ENCODE peak calls at places on chromosomes 3 and 15, in five cellular contexts. One of them, this sample, is unnamed.

GRCh38 chr3:126245811-126246727 is 65.7 kb upstream of the ALDH1L1 start:
- DNase-seq in upper lobe of left lung: peak
- DNase-seq in HepG2: peak
- DNase-seq in suprapubic skin: no peak
- DNase-seq in transverse colon: peak
- DNase-seq in this sample: peak

GRCh38 chr3:171066216-171066615 is 39.7 kb upstream of the SLC2A2 start:
- DNase-seq in HepG2: no peak
- DNase-seq in suprapubic skin: no peak
- DNase-seq in upper lobe of left lung: no peak
- DNase-seq in transverse colon: no peak
- DNase-seq in this sample: no peak

GRCh38 chr3:148643389-148643840 is 54.3 kb upstream of the AGTR1 start:
- DNase-seq in HepG2: no peak
- DNase-seq in transverse colon: no peak
- DNase-seq in suprapubic skin: no peak
- DNase-seq in upper lobe of left lung: no peak
- DNase-seq in this sample: peak

GRCh38 chr15:61839541-61839940 is 220.7 kb downstream of the VPS13C start:
- DNase-seq in transverse colon: no peak
- DNase-seq in HepG2: no peak
- DNase-seq in suprapubic skin: no peak
- DNase-seq in upper lobe of left lung: no peak
- DNase-seq in this sample: no peak

GRCh38 chr3:126485131-126485530 is 9.4 kb upstream of the ZXDC start:
- DNase-seq in HepG2: no peak
- DNase-seq in transverse colon: no peak
- DNase-seq in suprapubic skin: no peak
- DNase-seq in upper lobe of left lung: no peak
- DNase-seq in this sample: no peak

GRCh38 chr15:58407786-58408185 is 24.0 kb upstream of the LIPC start:
- DNase-seq in HepG2: no peak
- DNase-seq in transverse colon: no peak
- DNase-seq in upper lobe of left lung: no peak
- DNase-seq in suprapubic skin: no peak
- DNase-seq in this sample: no peak

GRCh38 chr3:192121921-192122320 is 605.4 kb downstream of the FGF12 start:
- DNase-seq in upper lobe of left lung: no peak
- DNase-seq in suprapubic skin: no peak
- DNase-seq in transverse colon: no peak
- DNase-seq in HepG2: no peak
- DNase-seq in this sample: no peak

GRCh38 chr3:197820550-197821335 is 29.7 kb downstream of the LRCH3 start:
- DNase-seq in upper lobe of left lung: no peak
- DNase-seq in HepG2: peak
- DNase-seq in suprapubic skin: no peak
- DNase-seq in transverse colon: no peak
- DNase-seq in this sample: peak

GRCh38 chr3:110423276-110423675 is 648.3 kb upstream of the NECTIN3 start:
- DNase-seq in upper lobe of left lung: no peak
- DNase-seq in transverse colon: no peak
- DNase-seq in HepG2: no peak
- DNase-seq in suprapubic skin: no peak
- DNase-seq in this sample: no peak

GRCh38 chr15:59636184-59636583 is 21.1 kb downstream of the GTF2A2 start:
- DNase-seq in transverse colon: no peak
- DNase-seq in suprapubic skin: no peak
- DNase-seq in upper lobe of left lung: no peak
- DNase-seq in HepG2: no peak
- DNase-seq in this sample: no peak

GRCh38 chr15:42163947-42164550 is 7.6 kb upstream of the PLA2G4F start:
- DNase-seq in upper lobe of left lung: no peak
- DNase-seq in transverse colon: no peak
- DNase-seq in suprapubic skin: no peak
- DNase-seq in HepG2: no peak
- DNase-seq in this sample: no peak

GRCh38 chr3:134236505-134236904 is 14.2 kb downstream of the RYK start:
- DNase-seq in suprapubic skin: no peak
- DNase-seq in HepG2: no peak
- DNase-seq in transverse colon: no peak
- DNase-seq in upper lobe of left lung: no peak
- DNase-seq in this sample: no peak

GRCh38 chr15:75107905-75108838 is 84.8 kb downstream of the PPCDC start:
- DNase-seq in transverse colon: peak
- DNase-seq in upper lobe of left lung: peak
- DNase-seq in HepG2: peak
- DNase-seq in suprapubic skin: no peak
- DNase-seq in this sample: peak

GRCh38 chr3:169846458-169847193 is 23.1 kb downstream of the LRRC31 start:
- DNase-seq in HepG2: no peak
- DNase-seq in upper lobe of left lung: no peak
- DNase-seq in transverse colon: no peak
- DNase-seq in suprapubic skin: no peak
- DNase-seq in this sample: peak

DNA sequence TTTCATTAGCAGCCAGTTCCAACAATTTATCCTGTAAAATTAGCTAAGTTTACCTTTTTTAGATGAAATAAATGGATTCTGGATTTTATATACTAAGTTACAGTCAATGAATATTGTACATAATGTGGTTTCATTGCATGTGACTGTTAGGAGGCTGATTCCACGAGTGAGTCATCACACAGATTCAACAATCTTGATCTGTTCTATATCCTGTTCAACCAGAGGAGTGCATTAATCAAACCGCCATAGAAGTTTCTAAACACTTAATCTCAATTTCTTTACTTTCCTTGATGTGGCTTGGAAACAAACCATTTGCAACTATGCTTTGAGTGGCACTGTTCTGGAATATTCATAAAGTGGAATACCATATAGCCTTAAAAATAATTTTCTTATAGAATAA is 15.3 kb downstream of the DNAJC13 start:
- DNase-seq in HepG2: no peak
- DNase-seq in upper lobe of left lung: no peak
- DNase-seq in suprapubic skin: no peak
- DNase-seq in transverse colon: no peak
- DNase-seq in this sample: peak
- TF ChIP-seq EP300 in HepG2: no peak
- TF ChIP-seq EP300 in upper lobe of left lung: no peak
- TF ChIP-seq EP300 in suprapubic skin: no peak
- TF ChIP-seq EP300 in transverse colon: no peak
- TF ChIP-seq EP300 in this sample: no peak

GRCh38 chr3:188473045-188473444 is 319.1 kb downstream of the LPP start:
- DNase-seq in suprapubic skin: no peak
- DNase-seq in upper lobe of left lung: no peak
- DNase-seq in transverse colon: no peak
- DNase-seq in HepG2: no peak
- DNase-seq in this sample: no peak
- TF ChIP-seq EP300 in suprapubic skin: no peak
- TF ChIP-seq EP300 in upper lobe of left lung: no peak
- TF ChIP-seq EP300 in transverse colon: no peak
- TF ChIP-seq EP300 in HepG2: no peak
- TF ChIP-seq EP300 in this sample: no peak

DNA sequence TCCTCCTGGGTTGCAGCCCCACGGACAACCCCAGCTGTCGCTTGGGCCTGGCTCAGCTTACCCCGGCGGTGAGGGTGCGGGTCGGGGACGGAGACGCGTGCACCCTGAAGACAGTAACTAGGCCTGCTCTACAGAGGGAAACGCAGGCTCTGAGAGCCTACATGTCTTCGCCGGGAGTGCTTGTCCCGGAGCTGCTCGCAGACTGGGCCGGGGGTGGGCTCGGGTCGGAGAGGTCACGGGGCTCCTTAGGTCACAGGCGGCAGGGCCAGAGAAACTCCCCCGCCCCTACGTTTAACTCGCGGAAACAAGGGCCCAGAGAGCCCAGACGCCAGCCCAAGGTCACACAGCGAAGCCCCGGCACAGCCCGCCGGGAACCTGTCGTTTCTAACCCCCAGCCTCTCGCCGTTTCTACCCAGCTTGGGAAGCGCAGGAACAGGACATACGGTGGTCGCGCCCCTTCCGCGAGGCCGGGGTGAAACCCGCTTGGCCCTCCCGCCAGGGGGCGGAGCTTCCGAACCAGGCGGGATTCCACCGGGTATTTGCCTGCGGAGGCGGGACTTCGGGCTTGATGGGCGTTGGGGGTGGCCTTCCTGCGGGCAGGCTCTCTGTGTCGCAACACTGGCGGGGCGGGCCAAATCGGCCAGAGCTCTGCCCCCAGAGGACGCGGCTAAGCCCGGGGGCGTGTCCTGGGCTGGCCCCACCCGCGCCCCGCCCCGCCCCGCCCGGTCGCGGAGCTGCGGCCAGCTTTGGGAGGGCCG is at the start of gene HDAC11:
- DNase-seq in transverse colon: peak
- DNase-seq in HepG2: peak
- DNase-seq in upper lobe of left lung: peak
- DNase-seq in suprapubic skin: peak
- DNase-seq in this sample: peak
- TF ChIP-seq EP300 in transverse colon: no peak
- TF ChIP-seq EP300 in HepG2: no peak
- TF ChIP-seq EP300 in upper lobe of left lung: no peak
- TF ChIP-seq EP300 in suprapubic skin: no peak
- TF ChIP-seq EP300 in this sample: no peak

GRCh38 chr3:42652611-42653302 is 740 bp upstream of the ZBTB47 start:
- DNase-seq in upper lobe of left lung: peak
- DNase-seq in transverse colon: peak
- DNase-seq in HepG2: peak
- DNase-seq in suprapubic skin: peak
- DNase-seq in this sample: peak
- TF ChIP-seq EP300 in upper lobe of left lung: no peak
- TF ChIP-seq EP300 in transverse colon: no peak
- TF ChIP-seq EP300 in HepG2: no peak
- TF ChIP-seq EP300 in suprapubic skin: no peak
- TF ChIP-seq EP300 in this sample: no peak

GRCh38 chr3:8560608-8561007 is 59.0 kb downstream of the LMCD1 start:
- DNase-seq in transverse colon: no peak
- DNase-seq in upper lobe of left lung: no peak
- DNase-seq in HepG2: no peak
- DNase-seq in suprapubic skin: no peak
- DNase-seq in this sample: no peak
- TF ChIP-seq EP300 in transverse colon: no peak
- TF ChIP-seq EP300 in upper lobe of left lung: no peak
- TF ChIP-seq EP300 in HepG2: no peak
- TF ChIP-seq EP300 in suprapubic skin: no peak
- TF ChIP-seq EP300 in this sample: no peak

DNA sequence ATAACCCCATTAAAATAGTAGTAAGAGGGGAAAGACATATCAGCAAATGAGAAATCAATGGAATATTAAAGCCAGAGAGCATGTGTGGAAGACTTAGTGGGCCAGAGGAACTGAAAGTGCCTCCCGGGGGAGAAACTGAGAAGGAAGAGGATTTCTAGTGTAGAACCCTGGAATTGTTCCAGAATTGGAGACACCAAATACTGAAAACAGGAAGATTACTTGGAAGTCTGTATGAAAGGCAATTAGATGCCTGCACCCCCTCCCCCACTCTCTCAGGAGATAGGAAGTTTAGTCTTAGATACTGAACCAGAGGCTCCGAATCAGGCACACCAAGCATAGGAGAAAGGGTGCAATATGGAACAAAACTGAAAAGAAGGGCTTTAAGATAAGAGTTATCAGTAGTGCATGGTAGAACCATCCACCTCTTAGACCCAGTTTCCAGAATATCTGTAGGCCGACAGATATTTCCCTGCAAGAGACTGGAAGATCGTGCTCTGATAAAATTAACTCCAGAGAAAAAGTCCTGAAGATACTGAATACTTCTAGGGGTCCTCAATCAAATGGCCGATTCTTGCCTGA is 32.4 kb downstream of the KLHL18 start:
- DNase-seq in upper lobe of left lung: peak
- DNase-seq in suprapubic skin: no peak
- DNase-seq in transverse colon: peak
- DNase-seq in HepG2: no peak
- DNase-seq in this sample: no peak
- TF ChIP-seq EP300 in upper lobe of left lung: no peak
- TF ChIP-seq EP300 in suprapubic skin: no peak
- TF ChIP-seq EP300 in transverse colon: no peak
- TF ChIP-seq EP300 in HepG2: no peak
- TF ChIP-seq EP300 in this sample: no peak

GRCh38 chr15:101193063-101193712 is 58.7 kb downstream of the CHSY1 start:
- DNase-seq in suprapubic skin: peak
- DNase-seq in HepG2: no peak
- DNase-seq in transverse colon: no peak
- DNase-seq in upper lobe of left lung: no peak
- DNase-seq in this sample: no peak
- TF ChIP-seq EP300 in suprapubic skin: no peak
- TF ChIP-seq EP300 in HepG2: no peak
- TF ChIP-seq EP300 in transverse colon: no peak
- TF ChIP-seq EP300 in upper lobe of left lung: no peak
- TF ChIP-seq EP300 in this sample: no peak

GRCh38 chr3:45029661-45030060 is 3.6 kb downstream of the CLEC3B start:
- DNase-seq in suprapubic skin: no peak
- DNase-seq in transverse colon: no peak
- DNase-seq in upper lobe of left lung: no peak
- DNase-seq in HepG2: no peak
- DNase-seq in this sample: no peak

GRCh38 chr3:45034612-45035252 is 8.6 kb downstream of the CLEC3B start:
- DNase-seq in upper lobe of left lung: peak
- DNase-seq in HepG2: no peak
- DNase-seq in transverse colon: peak
- DNase-seq in suprapubic skin: peak
- DNase-seq in this sample: no peak

GRCh38 chr3:45033799-45034198 is 7.7 kb downstream of the CLEC3B start:
- DNase-seq in suprapubic skin: no peak
- DNase-seq in HepG2: no peak
- DNase-seq in transverse colon: no peak
- DNase-seq in upper lobe of left lung: peak
- DNase-seq in this sample: no peak

GRCh38 chr3:45031531-45031930 is 5.4 kb downstream of the CLEC3B start:
- DNase-seq in HepG2: no peak
- DNase-seq in suprapubic skin: no peak
- DNase-seq in upper lobe of left lung: no peak
- DNase-seq in transverse colon: no peak
- DNase-seq in this sample: no peak

GRCh38 chr3:45032113-45032512 is 6.0 kb downstream of the CLEC3B start:
- DNase-seq in HepG2: no peak
- DNase-seq in suprapubic skin: no peak
- DNase-seq in upper lobe of left lung: no peak
- DNase-seq in transverse colon: no peak
- DNase-seq in this sample: no peak
- TF ChIP-seq EP300 in HepG2: no peak
- TF ChIP-seq EP300 in suprapubic skin: no peak
- TF ChIP-seq EP300 in upper lobe of left lung: no peak
- TF ChIP-seq EP300 in transverse colon: no peak
- TF ChIP-seq EP300 in this sample: no peak